ENCODE peak calls at places on chromosome 7, in seven cellular contexts. One of them, this sample, is unnamed.

GRCh38 chr7:78852951-78853350 is 600.5 kb downstream of the MAGI2 start:
- DNase-seq in CD8-positive, alpha-beta T cell: no peak
- DNase-seq in esophagus squamous epithelium: no peak
- DNase-seq in brain microvascular endothelial cell: peak
- DNase-seq in effector memory CD4-positive, alpha-beta T cell: no peak
- DNase-seq in neural progenitor cell: no peak
- DNase-seq in sigmoid colon: no peak
- DNase-seq in this sample: no peak

GRCh38 chr7:118699222-118699621 is 474.7 kb downstream of the ANKRD7 start:
- DNase-seq in CD8-positive, alpha-beta T cell: no peak
- DNase-seq in esophagus squamous epithelium: no peak
- DNase-seq in brain microvascular endothelial cell: no peak
- DNase-seq in effector memory CD4-positive, alpha-beta T cell: no peak
- DNase-seq in neural progenitor cell: no peak
- DNase-seq in sigmoid colon: no peak
- DNase-seq in this sample: no peak

GRCh38 chr7:132440126-132440525 is 136.1 kb downstream of the PLXNA4 start:
- DNase-seq in CD8-positive, alpha-beta T cell: no peak
- DNase-seq in esophagus squamous epithelium: no peak
- DNase-seq in brain microvascular endothelial cell: no peak
- DNase-seq in effector memory CD4-positive, alpha-beta T cell: no peak
- DNase-seq in neural progenitor cell: no peak
- DNase-seq in sigmoid colon: no peak
- DNase-seq in this sample: no peak

GRCh38 chr7:38825721-38826440 is 83.1 kb downstream of the VPS41 start:
- DNase-seq in CD8-positive, alpha-beta T cell: no peak
- DNase-seq in esophagus squamous epithelium: no peak
- DNase-seq in brain microvascular endothelial cell: peak
- DNase-seq in effector memory CD4-positive, alpha-beta T cell: no peak
- DNase-seq in neural progenitor cell: no peak
- DNase-seq in sigmoid colon: no peak
- DNase-seq in this sample: no peak

GRCh38 chr7:155533827-155534690 is 12.3 kb downstream of the CNPY1 start:
- DNase-seq in CD8-positive, alpha-beta T cell: no peak
- DNase-seq in esophagus squamous epithelium: no peak
- DNase-seq in brain microvascular endothelial cell: no peak
- DNase-seq in effector memory CD4-positive, alpha-beta T cell: no peak
- DNase-seq in neural progenitor cell: peak
- DNase-seq in sigmoid colon: peak
- DNase-seq in this sample: peak

GRCh38 chr7:152886579-152887117 is 127.1 kb downstream of the ACTR3B start:
- DNase-seq in CD8-positive, alpha-beta T cell: no peak
- DNase-seq in esophagus squamous epithelium: no peak
- DNase-seq in brain microvascular endothelial cell: no peak
- DNase-seq in effector memory CD4-positive, alpha-beta T cell: no peak
- DNase-seq in neural progenitor cell: no peak
- DNase-seq in sigmoid colon: no peak
- DNase-seq in this sample: no peak

GRCh38 chr7:78734626-78735025 is 718.8 kb downstream of the MAGI2 start:
- DNase-seq in CD8-positive, alpha-beta T cell: no peak
- DNase-seq in esophagus squamous epithelium: no peak
- DNase-seq in brain microvascular endothelial cell: no peak
- DNase-seq in effector memory CD4-positive, alpha-beta T cell: no peak
- DNase-seq in neural progenitor cell: no peak
- DNase-seq in sigmoid colon: no peak
- DNase-seq in this sample: no peak

GRCh38 chr7:39633563-39634550 is 10.5 kb downstream of the RALA start:
- DNase-seq in CD8-positive, alpha-beta T cell: peak
- DNase-seq in esophagus squamous epithelium: no peak
- DNase-seq in brain microvascular endothelial cell: no peak
- DNase-seq in effector memory CD4-positive, alpha-beta T cell: no peak
- DNase-seq in neural progenitor cell: no peak
- DNase-seq in sigmoid colon: no peak
- DNase-seq in this sample: no peak

GRCh38 chr7:5596046-5596895 is 172.6 kb upstream of the TNRC18 start:
- DNase-seq in CD8-positive, alpha-beta T cell: peak
- DNase-seq in esophagus squamous epithelium: no peak
- DNase-seq in brain microvascular endothelial cell: peak
- DNase-seq in effector memory CD4-positive, alpha-beta T cell: peak
- DNase-seq in neural progenitor cell: peak
- DNase-seq in sigmoid colon: peak
- DNase-seq in this sample: peak
- H3K4me3 ChIP-seq in CD8-positive, alpha-beta T cell: no peak
- H3K4me3 ChIP-seq in esophagus squamous epithelium: peak
- H3K4me3 ChIP-seq in brain microvascular endothelial cell: peak
- H3K4me3 ChIP-seq in effector memory CD4-positive, alpha-beta T cell: peak
- H3K4me3 ChIP-seq in neural progenitor cell: peak
- H3K4me3 ChIP-seq in sigmoid colon: peak
- H3K4me3 ChIP-seq in this sample: peak

DNA sequence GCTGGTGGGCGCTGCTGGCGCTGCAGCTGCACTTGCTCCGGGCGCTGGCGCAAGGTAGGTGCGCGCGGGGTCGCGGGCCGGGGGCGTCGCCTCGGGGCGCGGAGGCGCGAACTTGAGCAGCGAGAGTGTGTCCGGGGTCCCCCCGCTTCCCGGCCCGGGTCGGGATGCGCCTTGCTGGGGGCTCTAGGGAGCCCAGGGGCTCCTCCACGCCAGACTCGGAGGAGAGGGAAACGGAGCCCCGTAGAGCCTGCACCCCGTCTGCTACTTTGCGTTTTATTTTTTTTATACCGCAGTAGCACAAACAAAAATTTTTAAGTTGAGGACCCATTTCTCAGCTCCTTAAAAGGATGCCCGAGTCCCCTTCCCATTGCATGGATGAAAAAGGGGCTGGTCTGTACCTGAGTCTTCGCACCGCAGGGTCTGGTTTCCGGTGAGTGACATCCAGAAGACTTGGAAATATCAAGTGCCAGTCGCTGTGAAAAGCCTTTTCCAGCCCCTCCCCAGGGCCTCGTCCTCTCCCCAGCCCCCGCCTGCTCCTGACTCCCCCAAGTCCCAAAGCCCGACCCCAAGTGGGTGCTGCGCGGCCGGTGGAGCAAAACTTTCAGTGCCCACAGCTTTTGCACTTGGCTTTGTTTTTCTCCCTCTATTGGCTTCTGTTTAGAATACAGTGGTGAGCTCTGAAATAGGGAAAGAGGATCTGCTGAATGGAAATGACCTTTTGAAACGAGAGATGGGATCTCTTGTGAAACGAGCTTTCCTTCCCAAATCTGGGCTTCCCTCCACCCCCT is 973 bp downstream of the SDK1 start:
- DNase-seq in CD8-positive, alpha-beta T cell: no peak
- DNase-seq in esophagus squamous epithelium: no peak
- DNase-seq in brain microvascular endothelial cell: no peak
- DNase-seq in effector memory CD4-positive, alpha-beta T cell: no peak
- DNase-seq in neural progenitor cell: peak
- DNase-seq in sigmoid colon: peak
- DNase-seq in this sample: no peak
- H3K4me3 ChIP-seq in CD8-positive, alpha-beta T cell: peak
- H3K4me3 ChIP-seq in esophagus squamous epithelium: peak
- H3K4me3 ChIP-seq in brain microvascular endothelial cell: peak
- H3K4me3 ChIP-seq in effector memory CD4-positive, alpha-beta T cell: peak
- H3K4me3 ChIP-seq in neural progenitor cell: peak
- H3K4me3 ChIP-seq in sigmoid colon: peak
- H3K4me3 ChIP-seq in this sample: no peak

DNA sequence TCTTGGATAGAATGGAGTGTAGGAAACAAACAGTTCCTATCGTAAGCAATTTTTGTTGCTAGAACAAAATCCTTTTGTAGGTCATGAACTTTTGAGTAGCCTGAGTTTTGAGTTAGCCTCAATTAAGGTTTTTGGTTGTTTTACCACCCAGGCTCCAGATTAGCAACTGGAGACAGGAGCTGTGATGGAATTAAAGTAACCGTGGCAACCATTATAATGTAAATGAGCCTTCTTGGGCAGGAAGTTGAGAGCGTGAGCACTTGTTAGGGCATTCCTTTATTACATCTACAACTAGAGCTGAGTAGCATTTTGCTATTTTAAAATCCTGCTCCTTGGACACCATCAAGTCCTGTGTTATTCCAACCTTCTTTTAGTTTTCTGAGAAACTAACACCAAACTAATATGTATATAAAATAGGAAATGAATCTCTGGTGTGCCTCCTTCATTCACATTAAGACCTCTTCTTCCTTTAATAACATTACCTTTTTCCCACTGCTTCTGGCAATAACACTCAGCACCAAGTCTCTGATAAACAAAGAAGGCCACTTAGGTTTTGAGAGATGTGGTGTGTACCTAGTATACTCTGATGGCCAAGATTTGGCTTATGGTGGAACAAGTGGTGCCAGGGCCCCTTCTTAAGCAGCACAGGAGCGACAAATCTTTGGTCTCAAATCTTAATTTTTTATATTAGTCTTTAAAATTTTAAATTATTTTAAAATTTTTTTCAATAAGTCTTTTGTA is 34.0 kb downstream of the AHCYL2 start:
- DNase-seq in CD8-positive, alpha-beta T cell: no peak
- DNase-seq in esophagus squamous epithelium: no peak
- DNase-seq in brain microvascular endothelial cell: no peak
- DNase-seq in effector memory CD4-positive, alpha-beta T cell: no peak
- DNase-seq in neural progenitor cell: peak
- DNase-seq in sigmoid colon: no peak
- DNase-seq in this sample: no peak
- H3K4me3 ChIP-seq in CD8-positive, alpha-beta T cell: no peak
- H3K4me3 ChIP-seq in esophagus squamous epithelium: no peak
- H3K4me3 ChIP-seq in brain microvascular endothelial cell: no peak
- H3K4me3 ChIP-seq in effector memory CD4-positive, alpha-beta T cell: no peak
- H3K4me3 ChIP-seq in neural progenitor cell: peak
- H3K4me3 ChIP-seq in sigmoid colon: no peak
- H3K4me3 ChIP-seq in this sample: no peak

GRCh38 chr7:17233643-17234397 is 64.6 kb upstream of the AHR start:
- DNase-seq in CD8-positive, alpha-beta T cell: peak
- DNase-seq in esophagus squamous epithelium: no peak
- DNase-seq in brain microvascular endothelial cell: peak
- DNase-seq in effector memory CD4-positive, alpha-beta T cell: peak
- DNase-seq in neural progenitor cell: no peak
- DNase-seq in sigmoid colon: no peak
- DNase-seq in this sample: peak
- H3K4me3 ChIP-seq in CD8-positive, alpha-beta T cell: peak
- H3K4me3 ChIP-seq in esophagus squamous epithelium: no peak
- H3K4me3 ChIP-seq in brain microvascular endothelial cell: no peak
- H3K4me3 ChIP-seq in effector memory CD4-positive, alpha-beta T cell: peak
- H3K4me3 ChIP-seq in neural progenitor cell: no peak
- H3K4me3 ChIP-seq in sigmoid colon: no peak
- H3K4me3 ChIP-seq in this sample: no peak

GRCh38 chr7:5693529-5693928 is 87.9 kb downstream of the RNF216 start:
- DNase-seq in CD8-positive, alpha-beta T cell: no peak
- DNase-seq in esophagus squamous epithelium: no peak
- DNase-seq in brain microvascular endothelial cell: peak
- DNase-seq in effector memory CD4-positive, alpha-beta T cell: no peak
- DNase-seq in neural progenitor cell: no peak
- DNase-seq in sigmoid colon: peak
- DNase-seq in this sample: peak

GRCh38 chr7:5696346-5697100 is 84.9 kb downstream of the RNF216 start:
- DNase-seq in CD8-positive, alpha-beta T cell: no peak
- DNase-seq in esophagus squamous epithelium: no peak
- DNase-seq in brain microvascular endothelial cell: no peak
- DNase-seq in effector memory CD4-positive, alpha-beta T cell: no peak
- DNase-seq in neural progenitor cell: no peak
- DNase-seq in sigmoid colon: peak
- DNase-seq in this sample: no peak

GRCh38 chr7:5694221-5694754 is 87.2 kb downstream of the RNF216 start:
- DNase-seq in CD8-positive, alpha-beta T cell: no peak
- DNase-seq in esophagus squamous epithelium: no peak
- DNase-seq in brain microvascular endothelial cell: peak
- DNase-seq in effector memory CD4-positive, alpha-beta T cell: no peak
- DNase-seq in neural progenitor cell: no peak
- DNase-seq in sigmoid colon: peak
- DNase-seq in this sample: no peak

GRCh38 chr7:5695709-5696345 is 85.6 kb downstream of the RNF216 start:
- DNase-seq in CD8-positive, alpha-beta T cell: no peak
- DNase-seq in esophagus squamous epithelium: no peak
- DNase-seq in brain microvascular endothelial cell: peak
- DNase-seq in effector memory CD4-positive, alpha-beta T cell: no peak
- DNase-seq in neural progenitor cell: no peak
- DNase-seq in sigmoid colon: peak
- DNase-seq in this sample: peak

DNA sequence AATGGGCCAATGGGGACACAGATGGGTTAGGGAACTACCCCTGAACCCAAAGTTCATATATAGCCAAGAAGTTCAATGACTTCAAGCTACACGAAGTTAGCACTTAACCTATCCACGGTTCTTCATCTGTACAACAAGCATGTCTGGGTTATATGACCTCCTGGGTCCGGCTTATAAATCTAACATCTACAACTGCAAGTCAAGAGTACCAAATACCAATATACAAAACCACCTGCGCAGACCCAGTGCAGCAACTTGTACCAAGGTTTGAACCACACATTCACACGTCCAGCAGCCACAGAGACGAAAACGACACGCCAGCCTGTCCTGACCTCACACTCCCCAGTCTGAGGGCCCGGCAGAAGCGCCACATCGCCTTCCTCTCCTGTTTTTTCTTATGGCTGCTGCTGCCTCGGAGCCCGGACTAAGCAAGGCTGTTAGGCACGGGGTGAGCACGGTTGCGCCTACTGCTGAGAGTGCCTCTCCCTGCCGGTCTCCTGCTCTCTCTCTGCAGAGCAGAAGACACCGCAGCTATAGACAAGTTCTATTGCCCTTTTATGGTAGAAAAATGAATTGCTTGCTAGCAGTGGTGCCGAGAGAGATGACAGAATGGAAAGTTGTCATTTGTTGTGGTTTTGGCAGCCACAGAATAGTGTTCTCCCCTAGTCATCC is 86.3 kb downstream of the RNF216 start:
- DNase-seq in CD8-positive, alpha-beta T cell: peak
- DNase-seq in esophagus squamous epithelium: no peak
- DNase-seq in brain microvascular endothelial cell: peak
- DNase-seq in effector memory CD4-positive, alpha-beta T cell: peak
- DNase-seq in neural progenitor cell: no peak
- DNase-seq in sigmoid colon: peak
- DNase-seq in this sample: no peak
- H3K4me3 ChIP-seq in CD8-positive, alpha-beta T cell: peak
- H3K4me3 ChIP-seq in esophagus squamous epithelium: peak
- H3K4me3 ChIP-seq in brain microvascular endothelial cell: peak
- H3K4me3 ChIP-seq in effector memory CD4-positive, alpha-beta T cell: peak
- H3K4me3 ChIP-seq in neural progenitor cell: no peak
- H3K4me3 ChIP-seq in sigmoid colon: peak
- H3K4me3 ChIP-seq in this sample: peak